ENCODE peak calls at places on chromosomes 6 and 20, in ten cellular contexts. F, I, E, C, Q, V, K, G, Y and O are unnamed samples.

GRCh38 chr20:19304389-19304788 is 91.9 kb downstream of the SLC24A3 start:
- DNase-seq in I (no peak), K (no peak), F (no peak), G (no peak), Y (no peak), C (no peak), Q (no peak), E (no peak), V (no peak), O (no peak)

GRCh38 chr20:1526896-1527295 is 30.6 kb downstream of the SIRPD start:
- DNase-seq in C (no peak), F (peak), G (no peak), Y (no peak), I (no peak), Q (no peak), K (no peak), V (no peak), E (no peak), O (no peak)

GRCh38 chr6:115830895-115831294 is 229.8 kb downstream of the FRK start:
- DNase-seq in C (peak), I (no peak), F (peak), Q (no peak), V (no peak), E (no peak), G (no peak), Y (no peak), K (no peak), O (no peak)

GRCh38 chr20:58647162-58647813 is 3.8 kb upstream of the STX16 start:
- DNase-seq in E (no peak), V (no peak), I (no peak), F (no peak), K (no peak), Q (no peak), G (peak), Y (peak), C (no peak), O (no peak)

GRCh38 chr20:16518068-16518783 is 55.0 kb downstream of the KIF16B start:
- DNase-seq in C (peak), F (peak), V (peak), G (peak), Q (peak), Y (no peak), K (no peak), I (peak), E (peak), O (no peak)

GRCh38 chr6:110415297-110415916 is at the start of gene DDO:
- DNase-seq in Y (no peak), G (no peak), F (no peak), E (no peak), I (no peak), C (peak), Q (no peak), K (peak), V (no peak), O (no peak)

GRCh38 chr6:170429457-170429856 is 122.9 kb downstream of the FAM120B start:
- DNase-seq in K (no peak), G (no peak), E (no peak), F (peak), V (no peak), C (no peak), I (no peak), Q (no peak), Y (no peak), O (no peak)

GRCh38 chr6:157808405-157808950 is 14.6 kb upstream of the SNX9 start:
- DNase-seq in I (no peak), V (no peak), Y (no peak), C (no peak), E (no peak), F (no peak), Q (no peak), G (no peak), K (no peak), O (no peak)

GRCh38 chr6:37807656-37808055 is 11.9 kb upstream of the ZFAND3 start:
- DNase-seq in F (no peak), E (no peak), V (no peak), G (no peak), Y (no peak), C (no peak), K (peak), I (no peak), Q (no peak), O (no peak)

GRCh38 chr20:61922936-61923335 is 142.7 kb downstream of the TAF4 start:
- DNase-seq in G (no peak), F (no peak), C (no peak), Q (no peak), V (no peak), Y (no peak), K (no peak), I (no peak), E (no peak), O (no peak)

GRCh38 chr20:32437391-32438074 is 79.4 kb downstream of the ASXL1 start:
- DNase-seq in C (no peak), Y (peak), V (no peak), G (no peak), F (no peak), K (no peak), Q (peak), E (no peak), I (no peak), O (no peak)

GRCh38 chr20:63026582-63027424 is 20.0 kb upstream of the BHLHE23 start:
- DNase-seq in E (no peak), C (no peak), K (no peak), Q (no peak), I (no peak), G (no peak), Y (no peak), F (no peak), V (no peak), O (no peak)

GRCh38 chr6:71171478-71172070 is 117.0 kb upstream of the OGFRL1 start:
- DNase-seq in G (no peak), Q (no peak), Y (no peak), K (no peak), F (no peak), E (no peak), C (no peak), V (no peak), I (no peak), O (no peak)

GRCh38 chr6:135066806-135067205 is 12.2 kb upstream of the HBS1L start:
- DNase-seq in K (no peak), I (no peak), E (no peak), V (no peak), Y (no peak), G (no peak), Q (no peak), C (no peak), F (no peak), O (no peak)

GRCh38 chr20:34390769-34391447 is 27.8 kb downstream of the ITCH start:
- DNase-seq in G (peak), V (peak), Y (no peak), F (peak), Q (no peak), C (peak), K (peak), E (peak), I (peak), O (peak)

GRCh38 chr6:113137411-113137810 is 719.7 kb upstream of the MARCKS start:
- DNase-seq in Q (no peak), Y (no peak), G (no peak), I (no peak), E (no peak), K (peak), C (no peak), V (no peak), F (peak), O (peak)

GRCh38 chr6:158646023-158646888 is 1.7 kb upstream of the DYNLT1 start:
- DNase-seq in Q (no peak), G (no peak), I (no peak), F (no peak), C (no peak), Y (peak), V (no peak), K (no peak), E (no peak), O (no peak)

GRCh38 chr20:10280016-10280908 is 61.6 kb downstream of the SNAP25 start:
- DNase-seq in G (no peak), Y (no peak), E (no peak), V (no peak), F (peak), K (no peak), C (no peak), Q (no peak), I (no peak), O (no peak)

GRCh38 chr6:52157301-52157930 is 28.8 kb upstream of the IL17A start:
- DNase-seq in C (peak), G (peak), K (no peak), E (no peak), I (no peak), V (no peak), Y (no peak), F (peak), Q (no peak), O (no peak)

GRCh38 chr6:13273202-13273930 is 55.0 kb downstream of the TBC1D7 start:
- DNase-seq in C (no peak), Q (no peak), F (no peak), I (no peak), E (no peak), K (no peak), Y (no peak), V (no peak), G (no peak), O (no peak)

GRCh38 chr6:35025241-35026188 is 115.6 kb downstream of the TCP11 start:
- DNase-seq in Y (no peak), K (no peak), Q (no peak), G (no peak), I (no peak), F (no peak), E (no peak), V (no peak), C (no peak), O (no peak)

GRCh38 chr6:17583811-17584210 is 16.3 kb upstream of the FAM8A1 start:
- DNase-seq in F (peak), G (no peak), I (no peak), C (no peak), Y (no peak), E (no peak), K (no peak), Q (no peak), V (peak), O (peak)

GRCh38 chr6:138570716-138571020 is 71.4 kb upstream of the NHSL1 start:
- DNase-seq in Q (no peak), Y (no peak), K (no peak), V (no peak), G (no peak), E (no peak), I (no peak), F (no peak), C (no peak), O (no peak)

GRCh38 chr6:4647414-4648365 is 128.5 kb upstream of the CDYL start:
- DNase-seq in F (peak), I (peak), V (peak), Y (no peak), G (peak), E (no peak), K (peak), C (peak), Q (no peak), O (peak)

GRCh38 chr6:120198033-120198432 is 848.5 kb upstream of the MAN1A1 start:
- DNase-seq in F (peak), E (no peak), V (no peak), C (peak), Y (no peak), G (no peak), I (peak), K (no peak), Q (no peak), O (no peak)

GRCh38 chr20:50438986-50439407 is 71.2 kb upstream of the PTPN1 start:
- DNase-seq in C (peak), Q (no peak), E (no peak), Y (no peak), F (peak), G (no peak), K (no peak), I (no peak), V (no peak), O (no peak)

GRCh38 chr6:33112148-33112547 is 36.4 kb downstream of the HLA-DPB1 start:
- DNase-seq in G (peak), Q (peak), I (no peak), C (no peak), E (peak), Y (peak), F (peak), K (no peak), V (no peak), O (peak)

GRCh38 chr20:34983995-34984735 is 28.5 kb downstream of the MYH7B start:
- DNase-seq in E (no peak), Y (no peak), V (no peak), Q (no peak), F (no peak), G (no peak), K (no peak), C (no peak), I (no peak), O (no peak)

GRCh38 chr6:125899726-125900182 is 56.8 kb upstream of the HINT3 start:
- DNase-seq in I (no peak), F (no peak), G (no peak), C (no peak), Y (no peak), V (no peak), E (no peak), K (no peak), Q (no peak), O (no peak)